ENCODE peak calls at places on chromosomes 2 and 18, in seven cellular contexts. E is OCI-LY7, V is colonic mucosa, B is psoas muscle, A is uterus, Q is A549, K is AG04450. Y is an unnamed sample.
A peak's percentile ranks its signal among the peaks of the same experiment; 100 is the strongest.

GRCh38 chr2:43311276-43311675 is 84.9 kb upstream of the ZFP36L2 start:
- DNase-seq in E (no peak), V (no peak), Q (peak; percentile 51), B (no peak), A (no peak), K (peak; percentile 61), Y (no peak)

GRCh38 chr2:155377178-155377780 is 678.8 kb downstream of the KCNJ3 start:
- DNase-seq in Q (peak; percentile 31), V (no peak), K (no peak), B (no peak), E (peak; percentile 18), A (no peak), Y (no peak)

GRCh38 chr18:5466256-5466655 is 77.5 kb downstream of the EPB41L3 start:
- DNase-seq in A (no peak), K (no peak), Q (no peak), B (no peak), E (no peak), V (no peak), Y (no peak)

GRCh38 chr2:27878825-27879224 is 11.4 kb downstream of the RBKS start:
- DNase-seq in B (no peak), Q (no peak), K (no peak), V (no peak), E (no peak), A (no peak), Y (no peak)

GRCh38 chr2:180705122-180705521 is 275.3 kb upstream of the UBE2E3 start:
- DNase-seq in E (no peak), B (no peak), K (no peak), Q (no peak), V (no peak), A (no peak), Y (no peak)

GRCh38 chr2:72806280-72806955 is 19.4 kb downstream of the EXOC6B start:
- DNase-seq in Q (no peak), A (no peak), K (no peak), E (no peak), B (no peak), V (no peak), Y (no peak)

GRCh38 chr18:79481041-79481790 is 85.5 kb downstream of the NFATC1 start:
- DNase-seq in K (no peak), V (no peak), E (no peak), Q (no peak), B (peak; percentile 39), A (no peak), Y (no peak)

GRCh38 chr2:223697921-223698645 is 95.9 kb upstream of the SCG2 start:
- DNase-seq in V (no peak), Q (peak; percentile 42), K (no peak), B (no peak), E (no peak), A (no peak), Y (no peak)

GRCh38 chr2:142179686-142180085 is 48.9 kb upstream of the LRP1B start:
- DNase-seq in E (no peak), V (no peak), K (no peak), A (no peak), B (no peak), Q (no peak), Y (no peak)

GRCh38 chr2:188974184-188974583 is at the start of gene COL3A1:
- DNase-seq in K (peak; percentile 71), E (no peak), Q (no peak), V (peak; percentile 37), B (peak; percentile 50), A (peak; percentile 56), Y (no peak)

GRCh38 chr2:26086155-26086634 is 52.3 kb downstream of the RAB10 start:
- DNase-seq in A (no peak), E (no peak), B (no peak), V (no peak), Q (no peak), K (peak; percentile 32), Y (no peak)

GRCh38 chr2:75053484-75054112 is 95.2 kb downstream of the POLE4 start:
- DNase-seq in V (no peak), Q (peak; percentile 62), E (peak; percentile 55), B (no peak), A (no peak), K (no peak), Y (peak; percentile 39)

GRCh38 chr2:100767224-100767653 is 52.7 kb upstream of the NPAS2 start:
- DNase-seq in Q (peak; percentile 22), E (no peak), V (no peak), A (no peak), K (no peak), B (no peak), Y (no peak)

GRCh38 chr18:47417807-47418206 is 166.3 kb upstream of the SKOR2 start:
- DNase-seq in E (no peak), V (no peak), A (no peak), Q (no peak), K (no peak), B (no peak), Y (no peak)

GRCh38 chr2:42108852-42109251 is 60.3 kb upstream of the EML4 start:
- DNase-seq in K (no peak), V (no peak), E (no peak), B (no peak), A (no peak), Q (no peak), Y (no peak)

GRCh38 chr18:43662657-43663056 is 385.4 kb upstream of the SYT4 start:
- DNase-seq in K (peak; percentile 80), E (no peak), B (no peak), A (no peak), V (no peak), Q (no peak), Y (no peak)

GRCh38 chr18:48934708-48935432 is 15.9 kb downstream of the SMAD7 start:
- DNase-seq in A (no peak), Q (no peak), E (peak; percentile 59), K (no peak), V (no peak), B (peak; percentile 94), Y (no peak)

GRCh38 chr2:180240774-180241173 is 233.7 kb upstream of the CWC22 start:
- DNase-seq in K (no peak), E (peak; percentile 5), V (no peak), B (no peak), Q (peak; percentile 20), A (no peak), Y (no peak)

GRCh38 chr2:10286216-10287037 is 16.3 kb upstream of the HPCAL1 start:
- DNase-seq in V (no peak), Q (no peak), K (no peak), E (no peak), A (no peak), B (peak; percentile 49), Y (peak; percentile 69)

GRCh38 chr2:28150211-28150879 is 242.3 kb upstream of the FOSL2 start:
- DNase-seq in K (no peak), Q (no peak), E (no peak), A (peak; percentile 36), B (no peak), V (no peak), Y (no peak)

GRCh38 chr2:61536086-61536722 is 2.0 kb downstream of the XPO1 start:
- DNase-seq in E (peak; percentile 31), B (no peak), A (no peak), V (no peak), Q (peak; percentile 30), K (no peak), Y (no peak)

GRCh38 chr2:86482034-86482433 is 40.9 kb downstream of the KDM3A start:
- DNase-seq in E (no peak), B (no peak), Q (no peak), V (no peak), K (no peak), A (no peak), Y (no peak)
- H3K27ac ChIP-seq in E (no peak overlapping the region), B (no peak overlapping the region), Q (no peak overlapping the region), V (no peak overlapping the region), K (no peak overlapping the region), A (peak overlapping the region; percentile 35), Y (no peak overlapping the region)

DNA sequence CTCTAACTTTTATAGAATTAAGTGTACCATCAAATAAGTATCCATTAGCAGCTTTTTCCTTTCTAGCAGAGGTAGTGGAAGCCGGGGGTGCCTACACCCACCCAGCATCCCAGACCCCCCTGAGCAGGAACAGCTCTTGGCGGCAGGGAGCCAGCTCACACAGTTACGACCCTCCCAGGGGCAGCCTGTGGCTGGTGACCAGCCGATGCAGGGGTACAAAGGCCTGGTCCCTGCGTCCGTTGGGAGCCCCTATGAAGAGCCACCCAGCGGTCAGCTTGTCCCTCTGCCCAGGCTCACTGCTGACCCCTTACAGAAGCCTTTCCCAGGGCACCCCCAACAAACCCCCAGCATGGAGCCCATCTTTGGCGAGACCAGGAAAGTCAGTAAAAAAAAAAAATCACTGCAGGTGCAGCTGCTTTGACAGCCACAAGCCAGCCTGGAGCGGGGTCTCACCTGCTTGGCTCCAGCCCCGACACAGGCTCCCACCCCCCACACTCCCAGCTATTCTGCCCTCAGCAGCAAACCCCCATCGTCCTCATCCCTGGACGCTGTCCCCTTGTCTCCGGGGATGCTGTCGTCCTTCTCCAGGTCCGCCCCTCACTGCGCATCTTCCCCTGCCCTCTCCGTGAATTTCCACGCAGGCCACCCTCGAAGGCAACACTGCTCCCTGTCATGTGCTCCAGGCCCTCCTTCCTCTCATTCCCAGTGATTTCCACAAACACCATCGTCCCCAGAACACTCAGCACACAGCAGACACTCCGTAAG is 43.1 kb downstream of the GPC1 start:
- DNase-seq in Q (no peak), V (peak; percentile 14), A (no peak), B (no peak), E (no peak), K (no peak), Y (no peak)
- H3K4me3 ChIP-seq in Q (no peak overlapping the region), V (no peak overlapping the region), A (no peak overlapping the region), B (no peak overlapping the region), E (no peak overlapping the region), K (no peak overlapping the region), Y (no peak overlapping the region)

GRCh38 chr2:47187124-47187523 is 32.0 kb upstream of the STPG4 start:
- DNase-seq in V (no peak), Q (no peak), B (no peak), A (no peak), E (no peak), K (no peak), Y (no peak)
- TF ChIP-seq CTCF in V (no peak), Q (no peak), B (no peak), A (no peak), E (no peak), K (no peak), Y (no peak)

GRCh38 chr2:217777906-217778305 is 224.9 kb downstream of the TNS1 start:
- DNase-seq in Q (no peak), A (no peak), B (no peak), K (no peak), E (no peak), V (no peak), Y (no peak)

GRCh38 chr2:217785544-217786045 is 217.2 kb downstream of the TNS1 start:
- DNase-seq in Q (peak; percentile 63), B (peak; percentile 88), K (peak; percentile 29), V (peak; percentile 78), E (peak; percentile 43), A (peak; percentile 83), Y (peak; percentile 65)

GRCh38 chr2:217784996-217785543 is 217.7 kb downstream of the TNS1 start:
- DNase-seq in K (no peak), A (peak; percentile 20), V (no peak), Q (no peak), E (no peak), B (no peak), Y (no peak)

GRCh38 chr2:217787160-217787877 is 215.5 kb downstream of the TNS1 start:
- DNase-seq in A (peak; percentile 13), E (no peak), V (no peak), B (peak; percentile 54), K (no peak), Q (no peak), Y (no peak)

DNA sequence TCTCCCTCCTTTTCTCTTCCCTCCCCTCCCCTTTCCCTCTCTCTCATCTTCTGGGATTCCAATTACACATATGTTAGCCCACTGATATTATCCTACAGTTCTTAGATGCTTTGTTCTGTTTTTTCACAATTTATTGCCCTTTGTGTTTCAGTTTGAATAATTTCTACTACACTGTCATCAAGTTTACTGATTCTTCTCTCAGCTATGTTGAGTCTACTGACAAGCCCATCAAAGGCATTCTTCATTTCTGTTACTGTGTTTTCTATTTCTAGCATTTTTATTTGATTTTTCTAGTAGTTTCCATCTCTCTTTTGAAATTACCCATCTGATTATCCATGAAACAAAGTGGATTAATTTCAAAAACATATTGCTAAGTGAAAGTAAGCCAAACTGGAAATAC is 219.6 kb downstream of the TNS1 start:
- DNase-seq in B (no peak), Q (no peak), K (no peak), V (no peak), E (no peak), A (no peak), Y (no peak)
- H3K27ac ChIP-seq in B (no peak overlapping the region), Q (no peak overlapping the region), K (no peak overlapping the region), V (no peak overlapping the region), E (no peak overlapping the region), A (no peak overlapping the region), Y (no peak overlapping the region)

Y was measured in pancreas.